ENCODE peak calls at places on chromosome 9, in four cellular contexts. Q, V, M and W are unnamed samples.

GRCh38 chr9:79734989-79735779 is 163.4 kb downstream of the TLE4 start:
- DNase-seq in Q (no peak), V (no peak), M (no peak), W (no peak)

GRCh38 chr9:134670851-134671281 is 29.3 kb downstream of the COL5A1 start:
- DNase-seq in M (no peak), V (no peak), Q (no peak), W (no peak)

GRCh38 chr9:112041199-112041535 is 133.9 kb downstream of the SUSD1 start:
- DNase-seq in Q (no peak), M (no peak), V (no peak), W (no peak)

GRCh38 chr9:34001308-34001707 is 47.4 kb downstream of the UBAP2 start:
- DNase-seq in V (no peak), Q (no peak), M (no peak), W (no peak)

GRCh38 chr9:98575379-98576346 is 133.1 kb downstream of the GABBR2 start:
- DNase-seq in M (no peak), V (no peak), Q (no peak), W (peak; percentile 94)

GRCh38 chr9:70255521-70255920 is 3.3 kb upstream of the SMC5 start:
- DNase-seq in M (no peak), Q (no peak), V (no peak), W (no peak)

GRCh38 chr9:85522459-85523092 is 219.2 kb downstream of the AGTPBP1 start:
- DNase-seq in Q (peak; percentile 7), M (no peak), V (peak; percentile 33), W (no peak)

GRCh38 chr9:127506814-127507750 is 55.8 kb downstream of the LRSAM1 start:
- DNase-seq in V (no peak), Q (no peak), M (no peak), W (no peak)

GRCh38 chr9:114735732-114736131 is 53.7 kb upstream of the TEX48 start:
- DNase-seq in M (no peak), Q (no peak), V (no peak), W (no peak)

GRCh38 chr9:134067904-134068741 is at the start of gene BRD3:
- DNase-seq in Q (peak; percentile 83), V (peak; percentile 89), M (peak; percentile 64), W (peak; percentile 91)